ENCODE peak calls at places on chromosomes 4 and X, in six cellular contexts. One of them, this sample, is unnamed.
A peak's percentile ranks its signal among the peaks of the same experiment; 100 is the strongest.

GRCh38 chr4:3767569-3768288 is 1.5 kb downstream of the ADRA2C start:
- DNase-seq in thoracic aorta: no peak
- DNase-seq in tibial artery: no peak
- DNase-seq in PC-3: no peak
- DNase-seq in cardiac muscle cell: peak; percentile 15
- DNase-seq in colonic mucosa: peak; percentile 26
- DNase-seq in this sample: peak; percentile 22

GRCh38 chr4:129394635-129395034 is 298.7 kb downstream of the C4orf33 start:
- DNase-seq in thoracic aorta: no peak
- DNase-seq in tibial artery: no peak
- DNase-seq in PC-3: no peak
- DNase-seq in cardiac muscle cell: no peak
- DNase-seq in colonic mucosa: no peak
- DNase-seq in this sample: no peak

GRCh38 chrX:1661922-1662221 is 47.0 kb downstream of the ASMT start:
- DNase-seq in thoracic aorta: no peak
- DNase-seq in tibial artery: no peak
- DNase-seq in PC-3: no peak
- DNase-seq in cardiac muscle cell: no peak
- DNase-seq in colonic mucosa: no peak
- DNase-seq in this sample: no peak

GRCh38 chr4:154586296-154587033 is 4.1 kb downstream of the FGA start:
- DNase-seq in thoracic aorta: no peak
- DNase-seq in tibial artery: no peak
- DNase-seq in PC-3: no peak
- DNase-seq in cardiac muscle cell: no peak
- DNase-seq in colonic mucosa: no peak
- DNase-seq in this sample: no peak

GRCh38 chr4:113616443-113616842 is 145.1 kb downstream of the CAMK2D start:
- DNase-seq in thoracic aorta: no peak
- DNase-seq in tibial artery: no peak
- DNase-seq in PC-3: no peak
- DNase-seq in cardiac muscle cell: no peak
- DNase-seq in colonic mucosa: no peak
- DNase-seq in this sample: peak; percentile 22

GRCh38 chr4:180900781-180901180 is 1342.4 kb upstream of the TENM3 start:
- DNase-seq in thoracic aorta: no peak
- DNase-seq in tibial artery: no peak
- DNase-seq in PC-3: no peak
- DNase-seq in cardiac muscle cell: no peak
- DNase-seq in colonic mucosa: no peak
- DNase-seq in this sample: no peak

GRCh38 chrX:38985375-38985774 is 184.1 kb downstream of the MID1IP1 start:
- DNase-seq in thoracic aorta: no peak
- DNase-seq in tibial artery: no peak
- DNase-seq in PC-3: peak; percentile 58
- DNase-seq in cardiac muscle cell: peak; percentile 41
- DNase-seq in colonic mucosa: no peak
- DNase-seq in this sample: no peak

GRCh38 chr4:80731436-80731835 is 299.1 kb upstream of the BMP3 start:
- DNase-seq in thoracic aorta: no peak
- DNase-seq in tibial artery: no peak
- DNase-seq in PC-3: no peak
- DNase-seq in cardiac muscle cell: no peak
- DNase-seq in colonic mucosa: no peak
- DNase-seq in this sample: no peak

GRCh38 chr4:162523171-162523570 is 359.4 kb upstream of the FSTL5 start:
- DNase-seq in thoracic aorta: no peak
- DNase-seq in tibial artery: no peak
- DNase-seq in PC-3: no peak
- DNase-seq in cardiac muscle cell: no peak
- DNase-seq in colonic mucosa: no peak
- DNase-seq in this sample: no peak

GRCh38 chr4:114178392-114178791 is 198.9 kb upstream of the ARSJ start:
- DNase-seq in thoracic aorta: no peak
- DNase-seq in tibial artery: no peak
- DNase-seq in PC-3: no peak
- DNase-seq in cardiac muscle cell: no peak
- DNase-seq in colonic mucosa: no peak
- DNase-seq in this sample: no peak

GRCh38 chrX:9163153-9163790 is 129.3 kb upstream of the FAM9B start:
- DNase-seq in thoracic aorta: no peak
- DNase-seq in tibial artery: no peak
- DNase-seq in PC-3: peak; percentile 79
- DNase-seq in cardiac muscle cell: peak; percentile 12
- DNase-seq in colonic mucosa: no peak
- DNase-seq in this sample: no peak

GRCh38 chr4:115219315-115219840 is 106.0 kb upstream of the NDST4 start:
- DNase-seq in thoracic aorta: no peak
- DNase-seq in tibial artery: no peak
- DNase-seq in PC-3: no peak
- DNase-seq in cardiac muscle cell: no peak
- DNase-seq in colonic mucosa: no peak
- DNase-seq in this sample: no peak

GRCh38 chr4:148300877-148301276 is 141.3 kb downstream of the NR3C2 start:
- DNase-seq in thoracic aorta: no peak
- DNase-seq in tibial artery: no peak
- DNase-seq in PC-3: no peak
- DNase-seq in cardiac muscle cell: no peak
- DNase-seq in colonic mucosa: no peak
- DNase-seq in this sample: no peak

GRCh38 chr4:15478724-15479088 is 9.0 kb downstream of the CC2D2A start:
- DNase-seq in thoracic aorta: no peak
- DNase-seq in tibial artery: no peak
- DNase-seq in PC-3: no peak
- DNase-seq in cardiac muscle cell: no peak
- DNase-seq in colonic mucosa: no peak
- DNase-seq in this sample: no peak

GRCh38 chr4:15482346-15482745 is 12.7 kb downstream of the CC2D2A start:
- DNase-seq in thoracic aorta: no peak
- DNase-seq in tibial artery: no peak
- DNase-seq in PC-3: no peak
- DNase-seq in cardiac muscle cell: no peak
- DNase-seq in colonic mucosa: no peak
- DNase-seq in this sample: no peak

GRCh38 chr4:15479913-15480185 is 10.2 kb downstream of the CC2D2A start:
- DNase-seq in thoracic aorta: no peak
- DNase-seq in tibial artery: no peak
- DNase-seq in PC-3: no peak
- DNase-seq in cardiac muscle cell: peak; percentile 51
- DNase-seq in colonic mucosa: no peak
- DNase-seq in this sample: no peak

GRCh38 chr4:15476396-15476795 is 6.7 kb downstream of the CC2D2A start:
- DNase-seq in thoracic aorta: no peak
- DNase-seq in tibial artery: no peak
- DNase-seq in PC-3: no peak
- DNase-seq in cardiac muscle cell: no peak
- DNase-seq in colonic mucosa: no peak
- DNase-seq in this sample: no peak

DNA sequence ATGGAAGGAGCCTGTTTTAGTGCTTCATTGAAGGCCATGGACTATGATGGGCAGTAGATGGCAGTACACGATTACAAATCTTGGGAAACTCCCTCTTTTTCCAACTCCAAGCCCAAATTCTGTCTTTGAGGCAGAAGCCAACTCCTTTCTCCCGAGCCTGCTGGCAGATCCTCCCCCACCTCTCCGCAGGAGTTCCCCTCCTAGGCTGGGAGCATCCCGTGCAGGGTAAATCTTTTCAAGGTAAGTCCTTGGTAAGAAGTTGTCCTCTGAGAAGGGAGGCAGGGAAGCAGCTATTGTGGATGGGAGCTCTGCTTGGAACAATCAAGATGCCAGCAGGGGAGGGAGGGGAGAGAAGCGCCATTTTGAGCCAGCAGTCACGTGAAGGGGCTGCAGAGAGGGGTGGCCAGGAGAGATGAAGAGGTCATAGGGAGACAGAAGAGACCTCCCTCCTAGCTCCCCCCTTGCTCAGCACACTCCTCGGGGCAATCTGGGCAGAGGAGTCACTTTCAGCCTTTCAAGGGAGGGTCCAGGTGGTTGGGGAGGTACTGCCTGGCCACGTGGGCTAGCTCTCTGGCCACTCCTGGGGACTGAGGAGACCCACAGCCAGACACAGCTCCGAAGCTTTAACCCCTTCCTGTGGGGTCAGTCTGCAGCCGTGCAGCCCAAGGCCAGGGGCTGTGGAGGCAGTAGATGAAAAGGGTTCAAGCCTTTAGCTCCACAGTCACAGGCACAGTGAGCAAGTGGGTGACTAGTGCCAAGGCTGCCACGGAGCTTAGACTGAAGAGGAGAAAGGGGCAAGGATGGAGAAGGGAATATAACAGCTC is 9.6 kb downstream of the CC2D2A start:
- DNase-seq in thoracic aorta: no peak
- DNase-seq in tibial artery: peak; percentile 37
- DNase-seq in PC-3: peak; percentile 81
- DNase-seq in cardiac muscle cell: peak; percentile 94
- DNase-seq in colonic mucosa: peak; percentile 32
- DNase-seq in this sample: peak; percentile 59
- H3K4me3 ChIP-seq in thoracic aorta: peak overlapping the region; percentile 77
- H3K4me3 ChIP-seq in tibial artery: peak overlapping the region; percentile 56
- H3K4me3 ChIP-seq in PC-3: peak overlapping the region; percentile 75
- H3K4me3 ChIP-seq in cardiac muscle cell: peak overlapping the region; percentile 28
- H3K4me3 ChIP-seq in colonic mucosa: no peak overlapping the region
- H3K4me3 ChIP-seq in this sample: no peak overlapping the region

GRCh38 chrX:44927398-44927797 is 54.4 kb downstream of the KDM6A start:
- DNase-seq in thoracic aorta: no peak
- DNase-seq in tibial artery: no peak
- DNase-seq in PC-3: no peak
- DNase-seq in cardiac muscle cell: no peak
- DNase-seq in colonic mucosa: no peak
- DNase-seq in this sample: no peak

GRCh38 chrX:44935640-44936039 is 62.7 kb downstream of the KDM6A start:
- DNase-seq in thoracic aorta: no peak
- DNase-seq in tibial artery: no peak
- DNase-seq in PC-3: peak; percentile 66
- DNase-seq in cardiac muscle cell: no peak
- DNase-seq in colonic mucosa: no peak
- DNase-seq in this sample: no peak

GRCh38 chrX:44935172-44935571 is 62.2 kb downstream of the KDM6A start:
- DNase-seq in thoracic aorta: no peak
- DNase-seq in tibial artery: no peak
- DNase-seq in PC-3: no peak
- DNase-seq in cardiac muscle cell: no peak
- DNase-seq in colonic mucosa: no peak
- DNase-seq in this sample: no peak

GRCh38 chrX:44931441-44931973 is 58.5 kb downstream of the KDM6A start:
- DNase-seq in thoracic aorta: no peak
- DNase-seq in tibial artery: no peak
- DNase-seq in PC-3: no peak
- DNase-seq in cardiac muscle cell: no peak
- DNase-seq in colonic mucosa: no peak
- DNase-seq in this sample: no peak
- H3K9me3 ChIP-seq in thoracic aorta: no peaks in the 10 kb centered on the region
- H3K9me3 ChIP-seq in tibial artery: no peaks in the 10 kb centered on the region
- H3K9me3 ChIP-seq in PC-3: no peaks in the 10 kb centered on the region
- H3K9me3 ChIP-seq in cardiac muscle cell: no peaks in the 10 kb centered on the region
- H3K9me3 ChIP-seq in colonic mucosa: no peaks in the 10 kb centered on the region
- H3K9me3 ChIP-seq in this sample: no peaks in the 10 kb centered on the region

DNA sequence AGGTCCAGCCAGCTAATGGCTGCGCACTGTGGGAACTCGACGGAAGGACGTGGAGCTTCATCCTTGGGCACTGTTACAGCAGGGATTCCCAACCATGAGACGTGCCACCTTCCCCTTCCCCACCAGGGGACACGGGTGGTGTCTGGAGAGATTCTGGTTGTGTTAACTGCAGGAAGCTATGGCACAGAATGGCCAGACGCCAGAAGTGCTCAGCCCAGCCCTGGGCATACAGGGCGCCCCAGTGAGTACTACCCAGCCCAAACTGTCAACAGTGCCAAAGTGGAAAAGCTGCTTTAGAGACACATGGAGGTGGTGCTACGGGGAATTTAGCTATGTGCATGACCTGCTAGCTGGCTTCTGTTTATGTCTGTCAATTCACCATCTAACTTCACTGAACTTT is 32.8 kb downstream of the ACOX3 start:
- DNase-seq in thoracic aorta: no peak
- DNase-seq in tibial artery: no peak
- DNase-seq in PC-3: no peak
- DNase-seq in cardiac muscle cell: no peak
- DNase-seq in colonic mucosa: no peak
- DNase-seq in this sample: no peak
- H3K4me3 ChIP-seq in thoracic aorta: no peak overlapping the region
- H3K4me3 ChIP-seq in tibial artery: no peak overlapping the region
- H3K4me3 ChIP-seq in PC-3: no peak overlapping the region
- H3K4me3 ChIP-seq in cardiac muscle cell: no peak overlapping the region
- H3K4me3 ChIP-seq in colonic mucosa: no peak overlapping the region
- H3K4me3 ChIP-seq in this sample: no peak overlapping the region

GRCh38 chr4:124523816-124524215 is 188.7 kb downstream of the ANKRD50 start:
- DNase-seq in thoracic aorta: no peak
- DNase-seq in tibial artery: no peak
- DNase-seq in PC-3: no peak
- DNase-seq in cardiac muscle cell: no peak
- DNase-seq in colonic mucosa: no peak
- DNase-seq in this sample: no peak
- H3K9me3 ChIP-seq in thoracic aorta: no peaks in the 10 kb centered on the region
- H3K9me3 ChIP-seq in tibial artery: no peaks in the 10 kb centered on the region
- H3K9me3 ChIP-seq in PC-3: no peaks in the 10 kb centered on the region
- H3K9me3 ChIP-seq in cardiac muscle cell: no peaks in the 10 kb centered on the region
- H3K9me3 ChIP-seq in colonic mucosa: no peaks in the 10 kb centered on the region
- H3K9me3 ChIP-seq in this sample: no peaks in the 10 kb centered on the region